ENCODE peak calls at places on chromosomes 6 and 20, in four cellular contexts. G, L, H and S are unnamed samples.
A peak's percentile ranks its signal among the peaks of the same experiment; 100 is the strongest.

GRCh38 chr20:37670426-37670825 is 23.4 kb upstream of the CTNNBL1 start:
- DNase-seq in G (no peak), L (peak; percentile 21), H (no peak), S (no peak)

GRCh38 chr6:72950114-72950860 is 275.0 kb downstream of the KHDC1L start:
- DNase-seq in G (no peak), L (no peak), H (no peak), S (no peak)

GRCh38 chr20:2340823-2341222 is 39.9 kb upstream of the TGM6 start:
- DNase-seq in G (no peak), L (no peak), H (no peak), S (no peak)

GRCh38 chr6:79874531-79875132 is 72.7 kb downstream of the ELOVL4 start:
- DNase-seq in G (no peak), L (no peak), H (no peak), S (no peak)

GRCh38 chr6:34181903-34182302 is 36.0 kb upstream of the GRM4 start:
- DNase-seq in G (no peak), L (no peak), H (peak; percentile 20), S (no peak)

GRCh38 chr6:163237110-163237509 is 177.4 kb upstream of the QKI start:
- DNase-seq in G (no peak), L (no peak), H (no peak), S (no peak)

GRCh38 chr6:95949985-95950384 is 65.8 kb upstream of the FUT9 start:
- DNase-seq in G (no peak), L (no peak), H (no peak), S (no peak)

GRCh38 chr20:24991897-24992419 is 593 bp downstream of the APMAP start:
- DNase-seq in G (no peak), L (no peak), H (peak; percentile 33), S (no peak)

GRCh38 chr6:25874118-25874517 is at the start of gene SLC17A3:
- DNase-seq in G (no peak), L (no peak), H (no peak), S (no peak)

GRCh38 chr6:15421945-15422733 is 176.3 kb downstream of the JARID2 start:
- DNase-seq in G (no peak), L (no peak), H (no peak), S (no peak)

GRCh38 chr6:22099241-22099640 is 197.6 kb downstream of the PRL start:
- DNase-seq in G (no peak), L (no peak), H (no peak), S (no peak)

GRCh38 chr6:95841560-95841959 is 174.2 kb upstream of the FUT9 start:
- DNase-seq in G (no peak), L (no peak), H (no peak), S (no peak)

GRCh38 chr6:62746161-62746560 is 460.1 kb upstream of the KHDRBS2 start:
- DNase-seq in G (no peak), L (no peak), H (no peak), S (no peak)

GRCh38 chr6:169256061-169256460 is 2.4 kb upstream of the THBS2 start:
- DNase-seq in G (no peak), L (no peak), H (no peak), S (no peak)

GRCh38 chr6:70371454-70372105 is 41.7 kb upstream of the FAM135A start:
- DNase-seq in G (no peak), L (no peak), H (no peak), S (no peak)

GRCh38 chr20:36950432-36951197 is 893 bp downstream of the SAMHD1 start:
- DNase-seq in G (no peak), L (no peak), H (peak; percentile 28), S (peak; percentile 8)

GRCh38 chr6:10999994-11000393 is 44.1 kb downstream of the ELOVL2 start:
- DNase-seq in G (no peak), L (no peak), H (no peak), S (no peak)

GRCh38 chr6:169978615-169979161 is 227.3 kb downstream of the ERMARD start:
- DNase-seq in G (peak; percentile 52), L (no peak), H (no peak), S (peak; percentile 76)

GRCh38 chr6:3460253-3460652 is 3.4 kb upstream of the SLC22A23 start:
- DNase-seq in G (no peak), L (no peak), H (no peak), S (no peak)

GRCh38 chr6:123467437-123467836 is 169.3 kb downstream of the TRDN start:
- DNase-seq in G (no peak), L (no peak), H (no peak), S (no peak)

GRCh38 chr20:37823276-37823980 is 79.5 kb upstream of the VSTM2L start:
- DNase-seq in G (no peak), L (no peak), H (no peak), S (no peak)

GRCh38 chr6:77425676-77426075 is 37.6 kb downstream of the HTR1B start:
- DNase-seq in G (no peak), L (no peak), H (no peak), S (no peak)

GRCh38 chr6:42337985-42338572 is 113.6 kb downstream of the TRERF1 start:
- DNase-seq in G (no peak), L (no peak), H (no peak), S (no peak)

GRCh38 chr20:11791316-11792228 is 126.1 kb upstream of the BTBD3 start:
- DNase-seq in G (no peak), L (no peak), H (no peak), S (no peak)

GRCh38 chr6:107185570-107185969 is 70.3 kb upstream of the BEND3 start:
- DNase-seq in G (no peak), L (peak; percentile 25), H (no peak), S (peak; percentile 42)

GRCh38 chr20:2626853-2627541 is 25.4 kb upstream of the NOP56 start:
- DNase-seq in G (no peak), L (no peak), H (no peak), S (no peak)

GRCh38 chr6:36855750-36856149 is 16.5 kb upstream of the CPNE5 start:
- DNase-seq in G (no peak), L (no peak), H (no peak), S (no peak)

GRCh38 chr6:21808551-21809181 is 215.1 kb downstream of the SOX4 start:
- DNase-seq in G (no peak), L (peak; percentile 76), H (no peak), S (peak; percentile 16)

DNA sequence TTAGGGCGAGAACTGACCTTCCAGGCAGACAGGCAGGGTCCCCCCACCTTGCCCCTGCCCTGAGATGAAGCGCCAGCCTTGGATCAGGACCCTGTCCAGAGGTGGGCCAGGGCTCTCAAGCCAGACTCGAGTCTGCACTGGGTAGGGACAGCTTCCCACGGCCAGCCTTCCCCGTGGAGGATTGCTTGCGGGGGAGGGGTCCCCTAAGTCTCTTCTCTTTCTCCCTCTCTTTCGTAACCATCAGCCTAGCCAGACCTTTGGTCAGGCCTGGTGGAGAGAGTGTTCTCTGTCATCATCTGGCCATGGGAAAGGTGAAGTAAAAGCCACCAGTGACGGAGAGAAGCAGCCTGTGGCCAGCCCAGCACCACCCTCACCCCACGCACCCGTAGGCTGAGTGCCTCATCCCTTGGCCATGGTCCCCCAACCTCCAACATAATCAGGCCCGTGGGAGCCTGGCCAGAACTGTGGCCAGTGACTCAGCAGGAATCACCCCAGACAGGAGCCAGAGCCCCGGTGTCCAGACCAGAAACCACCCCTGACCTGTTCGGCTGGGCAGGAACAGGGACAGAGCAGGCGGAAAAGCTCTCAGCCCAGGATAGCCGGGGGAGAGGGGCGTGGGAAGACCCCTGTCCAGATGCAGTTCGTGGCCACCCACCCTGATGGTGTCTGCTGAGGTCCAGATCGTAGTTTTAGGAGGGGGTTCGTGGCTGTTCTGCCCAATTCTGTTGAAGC is 47.1 kb downstream of the SNAI1 start:
- DNase-seq in G (peak; percentile 82), L (peak; percentile 46), H (peak; percentile 36), S (no peak)
- TF ChIP-seq POLR2A in G (no peak), L (no peak), H (no peak), S (no peak)

GRCh38 chr6:111486475-111486874 is 3.5 kb upstream of the REV3L start:
- DNase-seq in G (no peak), L (no peak), H (no peak), S (no peak)

GRCh38 chr6:111482959-111483735 is at the start of gene REV3L:
- DNase-seq in G (peak; percentile 92), L (peak; percentile 91), H (peak; percentile 85), S (peak; percentile 85)

GRCh38 chr6:111483736-111484654 is 977 bp upstream of the REV3L start:
- DNase-seq in G (peak; percentile 95), L (peak; percentile 92), H (peak; percentile 92), S (peak; percentile 91)

GRCh38 chr6:111485316-111485715 is 2.3 kb upstream of the REV3L start:
- DNase-seq in G (no peak), L (no peak), H (no peak), S (no peak)

GRCh38 chr6:111484655-111484974 is 1.6 kb upstream of the REV3L start:
- DNase-seq in G (no peak), L (no peak), H (no peak), S (no peak)
- H3K4me1 ChIP-seq in G (peaks cover 39% of the 10 kb centered on the region), L (peaks cover 4% of the 10 kb centered on the region), H (peaks cover 39% of the 10 kb centered on the region), S (peaks cover 2% of the 10 kb centered on the region)

GRCh38 chr20:57685134-57685851 is 24.5 kb downstream of the PMEPA1 start:
- DNase-seq in G (no peak), L (no peak), H (no peak), S (peak; percentile 49)

GRCh38 chr20:57680934-57681914 is 28.6 kb downstream of the PMEPA1 start:
- DNase-seq in G (no peak), L (no peak), H (no peak), S (no peak)

GRCh38 chr20:57686931-57687652 is 22.7 kb downstream of the PMEPA1 start:
- DNase-seq in G (no peak), L (no peak), H (peak; percentile 35), S (no peak)

GRCh38 chr20:57682184-57683038 is 27.4 kb downstream of the PMEPA1 start:
- DNase-seq in G (no peak), L (no peak), H (no peak), S (no peak)

DNA sequence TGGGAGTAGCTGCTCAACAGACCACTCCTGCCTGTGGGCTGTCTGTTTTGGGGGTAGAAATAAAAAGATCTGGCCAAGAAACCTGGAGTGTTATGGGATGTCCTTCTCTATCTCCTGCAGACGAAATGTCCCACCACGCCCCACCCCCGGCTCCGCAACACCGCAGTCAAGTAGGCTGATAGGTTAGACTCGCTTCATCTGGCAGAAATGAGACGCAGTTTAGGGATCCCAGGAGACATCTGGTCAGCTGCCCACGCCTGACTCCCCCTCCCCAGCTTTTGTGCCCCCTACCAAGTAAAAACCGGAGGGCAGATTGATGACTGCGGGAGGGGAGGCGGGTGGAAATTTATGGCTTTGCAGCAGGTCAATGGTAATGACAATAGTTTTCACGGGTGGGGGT is 25.9 kb downstream of the PMEPA1 start:
- DNase-seq in G (no peak), L (no peak), H (no peak), S (no peak)
- TF ChIP-seq POLR2A in G (no peak), L (no peak), H (no peak), S (no peak)

GRCh38 chr20:57167971-57168693 is 98.3 kb downstream of the BMP7 start:
- DNase-seq in G (no peak), L (no peak), H (no peak), S (no peak)

GRCh38 chr20:57166568-57167291 is 99.7 kb downstream of the BMP7 start:
- DNase-seq in G (no peak), L (no peak), H (no peak), S (no peak)

GRCh38 chr20:57165427-57166004 is 100.9 kb downstream of the BMP7 start:
- DNase-seq in G (no peak), L (no peak), H (no peak), S (no peak)

GRCh38 chr20:57169162-57169561 is 97.3 kb downstream of the BMP7 start:
- DNase-seq in G (no peak), L (no peak), H (no peak), S (no peak)

DNA sequence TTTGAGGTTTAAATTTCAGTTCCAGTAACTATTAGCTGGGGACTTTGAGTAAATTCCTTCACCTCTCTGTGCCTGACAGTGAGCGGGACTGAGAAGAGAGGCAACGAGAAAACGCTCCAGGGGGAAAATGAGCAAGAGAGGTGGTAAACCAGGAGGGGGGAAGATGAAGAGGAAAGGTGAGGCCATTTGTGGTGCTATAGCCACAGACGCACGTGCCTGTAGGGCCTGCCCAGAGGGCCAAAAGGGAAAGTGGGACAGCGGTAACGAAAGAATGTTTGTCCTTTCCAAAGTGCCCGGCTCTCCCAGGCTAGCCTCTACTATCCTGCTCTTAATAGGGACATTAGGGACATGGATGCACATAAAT is 99.2 kb downstream of the BMP7 start:
- DNase-seq in G (no peak), L (no peak), H (no peak), S (no peak)
- H3K4me1 ChIP-seq in G (peaks cover 5% of the 10 kb centered on the region), L (no peaks in the 10 kb centered on the region), H (no peaks in the 10 kb centered on the region), S (no peaks in the 10 kb centered on the region)